ENCODE peak calls at places on chromosomes 1 and 21, in four cellular contexts. One of them, this sample, is unnamed.

GRCh38 chr21:33345751-33346238 is 21.0 kb downstream of the IFNAR1 start:
- DNase-seq in GM12878: no peak
- DNase-seq in K562: no peak
- DNase-seq in HepG2: no peak
- DNase-seq in this sample: no peak

GRCh38 chr1:66769512-66770229 is 17.4 kb downstream of the DYNLT5 start:
- DNase-seq in GM12878: no peak
- DNase-seq in K562: no peak
- DNase-seq in HepG2: no peak
- DNase-seq in this sample: no peak

GRCh38 chr1:233281711-233282581 is 13.6 kb downstream of the PCNX2 start:
- DNase-seq in GM12878: peak; percentile 38
- DNase-seq in K562: no peak
- DNase-seq in HepG2: no peak
- DNase-seq in this sample: no peak

GRCh38 chr21:44027607-44028286 is 15.6 kb downstream of the TRAPPC10 start:
- DNase-seq in GM12878: no peak
- DNase-seq in K562: no peak
- DNase-seq in HepG2: no peak
- DNase-seq in this sample: no peak

GRCh38 chr1:2050482-2050792 is 226 bp downstream of the PRKCZ start:
- DNase-seq in GM12878: no peak
- DNase-seq in K562: no peak
- DNase-seq in HepG2: no peak
- DNase-seq in this sample: peak; percentile 35

GRCh38 chr1:87136607-87137341 is 191.9 kb upstream of the LMO4 start:
- DNase-seq in GM12878: no peak
- DNase-seq in K562: no peak
- DNase-seq in HepG2: no peak
- DNase-seq in this sample: no peak

GRCh38 chr1:45945426-45945825 is 142.0 kb downstream of the MAST2 start:
- DNase-seq in GM12878: no peak
- DNase-seq in K562: no peak
- DNase-seq in HepG2: no peak
- DNase-seq in this sample: no peak

GRCh38 chr1:198241553-198241952 is 84.8 kb downstream of the NEK7 start:
- DNase-seq in GM12878: no peak
- DNase-seq in K562: no peak
- DNase-seq in HepG2: no peak
- DNase-seq in this sample: no peak

GRCh38 chr1:46742069-46742468 is 23.2 kb upstream of the EFCAB14 start:
- DNase-seq in GM12878: no peak
- DNase-seq in K562: no peak
- DNase-seq in HepG2: no peak
- DNase-seq in this sample: no peak

DNA sequence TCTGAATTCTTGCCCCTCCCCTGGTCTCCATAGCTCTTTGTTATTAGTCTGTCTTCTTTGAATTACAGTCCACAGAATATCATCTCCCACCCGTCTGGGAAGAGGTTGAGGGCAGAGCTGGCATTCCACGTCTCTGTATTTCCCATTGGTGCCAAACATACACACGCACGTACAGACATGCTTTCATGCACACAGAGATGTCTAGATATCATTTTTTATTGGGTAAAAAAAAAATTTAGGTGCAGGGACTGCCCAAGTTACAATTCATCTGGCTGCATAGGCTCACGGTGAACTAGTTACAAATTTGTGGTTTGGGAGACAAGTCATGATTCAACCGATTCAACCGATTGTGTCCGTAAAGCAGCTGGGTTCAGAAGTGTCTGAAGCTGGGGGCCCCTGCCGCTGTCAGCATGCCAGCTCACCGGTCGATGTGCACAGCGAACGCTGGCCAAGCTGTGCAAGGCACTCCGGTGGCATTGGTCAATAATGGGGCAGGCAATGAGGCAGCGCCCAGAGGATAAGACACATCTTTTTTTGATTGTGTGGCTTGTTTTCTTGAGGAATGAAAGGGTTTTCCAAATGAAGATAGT is 73.7 kb downstream of the KCNN3 start:
- DNase-seq in GM12878: no peak
- DNase-seq in K562: no peak
- DNase-seq in HepG2: no peak
- DNase-seq in this sample: no peak
- TF ChIP-seq CHD4 in GM12878: no peak
- TF ChIP-seq CHD4 in K562: no peak
- TF ChIP-seq CHD4 in HepG2: no peak
- TF ChIP-seq CHD4 in this sample: no peak

GRCh38 chr1:227893696-227894305 is 53.9 kb downstream of the WNT9A start:
- DNase-seq in GM12878: no peak
- DNase-seq in K562: no peak
- DNase-seq in HepG2: no peak
- DNase-seq in this sample: no peak

GRCh38 chr1:227890451-227891222 is 57.1 kb downstream of the WNT9A start:
- DNase-seq in GM12878: no peak
- DNase-seq in K562: no peak
- DNase-seq in HepG2: no peak
- DNase-seq in this sample: no peak

GRCh38 chr1:227891223-227891954 is 56.3 kb downstream of the WNT9A start:
- DNase-seq in GM12878: no peak
- DNase-seq in K562: no peak
- DNase-seq in HepG2: no peak
- DNase-seq in this sample: no peak

GRCh38 chr1:227892930-227893695 is 54.6 kb downstream of the WNT9A start:
- DNase-seq in GM12878: no peak
- DNase-seq in K562: no peak
- DNase-seq in HepG2: no peak
- DNase-seq in this sample: no peak

GRCh38 chr1:227891955-227892871 is 55.5 kb downstream of the WNT9A start:
- DNase-seq in GM12878: no peak
- DNase-seq in K562: no peak
- DNase-seq in HepG2: no peak
- DNase-seq in this sample: no peak
- TF ChIP-seq CHD4 in GM12878: no peak
- TF ChIP-seq CHD4 in K562: no peak
- TF ChIP-seq CHD4 in HepG2: no peak
- TF ChIP-seq CHD4 in this sample: no peak

GRCh38 chr1:58764294-58764978 is 19.4 kb downstream of the JUN start:
- DNase-seq in GM12878: no peak
- DNase-seq in K562: no peak
- DNase-seq in HepG2: no peak
- DNase-seq in this sample: no peak
- TF ChIP-seq CHD4 in GM12878: no peak
- TF ChIP-seq CHD4 in K562: no peak
- TF ChIP-seq CHD4 in HepG2: no peak
- TF ChIP-seq CHD4 in this sample: no peak

GRCh38 chr1:6099787-6100765 is 54.4 kb downstream of the KCNAB2 start:
- DNase-seq in GM12878: no peak
- DNase-seq in K562: no peak
- DNase-seq in HepG2: no peak
- DNase-seq in this sample: peak; percentile 22
- TF ChIP-seq CHD4 in GM12878: no peak
- TF ChIP-seq CHD4 in K562: no peak
- TF ChIP-seq CHD4 in HepG2: no peak
- TF ChIP-seq CHD4 in this sample: no peak

DNA sequence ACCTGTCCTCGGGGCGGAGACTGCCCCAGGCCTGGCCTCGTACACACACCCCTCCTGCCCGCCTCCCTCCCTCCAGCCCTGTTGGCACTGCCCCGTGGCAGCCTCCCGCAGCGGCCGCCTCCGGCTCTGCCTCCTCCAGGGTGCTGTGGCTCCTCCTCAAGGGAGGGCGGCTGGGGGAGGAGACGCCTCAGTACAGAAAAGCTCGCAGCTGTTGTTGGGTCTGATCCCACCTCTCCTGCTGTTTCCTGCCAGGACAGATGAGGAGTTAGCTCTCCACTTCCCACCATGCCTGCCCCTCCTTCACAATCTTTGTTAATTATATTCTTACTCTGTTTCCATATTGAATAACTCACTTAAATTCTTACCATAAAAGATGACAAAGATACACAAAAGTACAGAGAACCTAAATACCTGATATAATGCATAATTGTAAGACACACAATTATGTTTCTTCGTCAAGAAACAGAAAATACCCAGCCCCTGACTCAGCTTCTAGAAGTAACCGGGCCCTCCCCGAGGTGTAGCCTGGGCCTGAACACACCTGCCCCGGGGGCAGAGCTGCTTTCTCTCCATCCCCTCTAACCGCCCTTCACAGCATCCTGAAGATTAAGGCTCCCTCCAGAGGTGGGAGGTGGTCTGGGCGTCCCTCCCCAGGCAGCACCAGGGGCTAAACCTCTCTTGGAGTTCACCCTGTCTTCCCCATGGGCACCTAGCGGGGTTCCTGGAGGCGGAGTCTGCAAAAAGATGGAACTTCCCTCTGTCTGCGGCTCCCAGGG is 30.6 kb upstream of the COL6A1 start:
- DNase-seq in GM12878: no peak
- DNase-seq in K562: no peak
- DNase-seq in HepG2: no peak
- DNase-seq in this sample: no peak
- TF ChIP-seq CHD4 in GM12878: no peak
- TF ChIP-seq CHD4 in K562: no peak
- TF ChIP-seq CHD4 in HepG2: no peak
- TF ChIP-seq CHD4 in this sample: no peak

DNA sequence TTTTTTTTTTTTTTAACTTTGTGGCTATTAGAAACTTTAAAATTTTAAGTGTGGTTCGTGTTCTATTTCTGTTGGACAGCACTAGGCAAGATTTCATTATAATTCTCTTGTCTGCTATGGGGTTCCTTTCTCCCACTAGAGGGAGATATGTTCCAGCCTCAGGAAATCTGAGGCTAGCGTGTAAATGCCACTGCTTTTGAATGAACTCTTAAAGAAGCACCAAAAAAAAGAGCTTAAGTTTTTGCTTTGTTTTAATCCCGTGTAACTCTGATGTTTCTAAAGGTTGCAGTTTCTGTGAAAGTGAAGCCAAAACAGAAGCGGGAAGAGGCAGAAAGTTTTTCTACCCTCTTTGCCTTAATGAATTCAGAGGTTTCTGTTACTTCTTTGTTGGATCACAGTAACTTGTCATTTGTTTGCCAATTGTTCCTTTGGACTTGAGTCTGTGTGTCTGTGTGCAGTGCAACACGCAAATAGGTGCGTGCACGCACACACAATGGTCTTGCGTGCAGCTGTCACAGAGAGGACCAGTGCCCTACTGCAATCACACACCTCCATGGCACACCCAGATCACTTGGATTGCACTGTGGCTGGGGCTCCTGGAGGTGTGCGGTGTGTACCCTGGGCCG is 32.3 kb downstream of the HHAT start:
- DNase-seq in GM12878: no peak
- DNase-seq in K562: no peak
- DNase-seq in HepG2: peak; percentile 52
- DNase-seq in this sample: peak; percentile 45
- TF ChIP-seq CHD4 in GM12878: no peak
- TF ChIP-seq CHD4 in K562: no peak
- TF ChIP-seq CHD4 in HepG2: no peak
- TF ChIP-seq CHD4 in this sample: no peak

GRCh38 chr1:223706077-223706988 is 6.0 kb upstream of the CAPN2 start:
- DNase-seq in GM12878: no peak
- DNase-seq in K562: no peak
- DNase-seq in HepG2: peak; percentile 44
- DNase-seq in this sample: peak; percentile 85

GRCh38 chr1:223708651-223709268 is 3.6 kb upstream of the CAPN2 start:
- DNase-seq in GM12878: no peak
- DNase-seq in K562: no peak
- DNase-seq in HepG2: no peak
- DNase-seq in this sample: no peak

GRCh38 chr1:223709598-223709997 is 2.7 kb upstream of the CAPN2 start:
- DNase-seq in GM12878: no peak
- DNase-seq in K562: no peak
- DNase-seq in HepG2: no peak
- DNase-seq in this sample: peak; percentile 48

GRCh38 chr1:223708001-223708359 is 4.4 kb upstream of the CAPN2 start:
- DNase-seq in GM12878: no peak
- DNase-seq in K562: no peak
- DNase-seq in HepG2: peak; percentile 91
- DNase-seq in this sample: no peak

DNA sequence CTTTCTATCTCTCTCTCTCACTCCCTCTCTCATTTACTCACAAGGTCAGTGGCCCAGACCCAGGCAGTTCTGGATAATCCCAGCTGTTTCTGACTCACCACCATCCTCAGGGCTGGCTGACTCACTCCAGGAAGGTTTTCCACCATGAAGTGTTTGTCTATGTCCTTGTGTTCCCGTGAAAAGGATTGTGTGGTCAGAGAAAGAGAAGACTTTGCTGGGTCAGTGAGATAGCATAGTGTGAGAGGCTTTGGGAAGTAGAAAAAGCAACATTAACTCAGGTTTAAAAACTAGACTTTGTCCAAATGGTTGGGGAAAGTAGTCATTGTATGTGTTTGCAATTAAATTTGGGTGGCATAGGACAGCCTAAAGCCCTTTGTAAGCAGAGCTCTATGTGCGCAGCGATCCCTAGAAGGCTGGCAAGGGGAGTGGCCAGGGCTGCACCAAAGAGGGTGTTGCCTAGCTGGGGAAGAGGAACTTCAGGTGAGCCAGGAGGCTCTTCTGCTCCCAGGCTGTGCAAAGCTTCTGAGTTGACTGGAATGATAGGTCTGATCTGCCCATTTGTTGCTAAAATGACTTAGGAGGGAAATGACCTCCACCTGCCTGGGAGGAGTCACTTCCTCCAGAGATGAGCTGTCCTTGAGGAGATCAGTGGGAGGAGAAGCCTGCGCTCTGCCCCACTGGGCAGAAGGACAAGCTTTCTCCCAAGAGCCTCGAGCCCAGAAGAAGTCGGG is 4.9 kb upstream of the CAPN2 start:
- DNase-seq in GM12878: no peak
- DNase-seq in K562: peak; percentile 75
- DNase-seq in HepG2: peak; percentile 76
- DNase-seq in this sample: peak; percentile 84
- TF ChIP-seq CHD4 in GM12878: no peak
- TF ChIP-seq CHD4 in K562: no peak
- TF ChIP-seq CHD4 in HepG2: no peak
- TF ChIP-seq CHD4 in this sample: no peak

This sample was measured in A549.